ENCODE peak calls at places on chromosomes 1 and 21, in four cellular contexts. N, B, P and T are unnamed samples.

GRCh38 chr1:243601720-243602119 is 248.3 kb downstream of the AKT3 start:
- DNase-seq in N (no peak), B (no peak), P (no peak), T (no peak)

GRCh38 chr1:208252126-208252853 is 8.1 kb upstream of the PLXNA2 start:
- DNase-seq in N (no peak), P (no peak), B (no peak), T (no peak)

GRCh38 chr1:69377507-69377906 is 190.2 kb upstream of the LRRC7 start:
- DNase-seq in N (no peak), B (no peak), P (no peak), T (no peak)

GRCh38 chr21:26501622-26502021 is 71.5 kb downstream of the CYYR1 start:
- DNase-seq in B (no peak), P (no peak), N (no peak), T (no peak)

GRCh38 chr1:94042388-94042787 is 78.6 kb downstream of the ABCA4 start:
- DNase-seq in P (no peak), N (no peak), B (no peak), T (no peak)

GRCh38 chr21:36890086-36890485 is 76.4 kb downstream of the HLCS start:
- DNase-seq in P (no peak), N (no peak), B (no peak), T (no peak)

GRCh38 chr1:172517545-172517944 is 15.4 kb upstream of the SUCO start:
- DNase-seq in P (no peak), N (no peak), B (no peak), T (no peak)

GRCh38 chr1:46342084-46342656 is 1.6 kb downstream of the NSUN4 start:
- DNase-seq in P (no peak), N (no peak), B (peak), T (no peak)

GRCh38 chr1:61141288-61142044 is 59.1 kb downstream of the NFIA start:
- DNase-seq in B (no peak), N (no peak), P (no peak), T (no peak)

GRCh38 chr1:22749919-22750670 is 39.5 kb downstream of the EPHB2 start:
- DNase-seq in B (no peak), P (no peak), N (peak), T (peak)

GRCh38 chr1:26991310-26992116 is 2.0 kb upstream of the TRNP1 start:
- DNase-seq in N (peak), B (peak), P (no peak), T (no peak)

GRCh38 chr1:63949965-63950364 is 176.1 kb downstream of the ROR1 start:
- DNase-seq in N (no peak), P (no peak), B (no peak), T (no peak)

GRCh38 chr21:18244721-18245486 is at the start of gene CHODL:
- DNase-seq in P (no peak), N (no peak), B (no peak), T (no peak)

GRCh38 chr1:177487481-177487880 is 316.7 kb downstream of the BRINP2 start:
- DNase-seq in P (no peak), B (no peak), N (no peak), T (no peak)

GRCh38 chr1:13965770-13966398 is 265.9 kb downstream of the PRDM2 start:
- DNase-seq in P (peak), N (no peak), B (peak), T (no peak)

GRCh38 chr1:231279081-231279480 is 38.1 kb downstream of the GNPAT start:
- DNase-seq in P (no peak), B (no peak), N (no peak), T (no peak)

GRCh38 chr1:146007048-146007784 is 10.8 kb upstream of the TXNIP start:
- DNase-seq in B (peak), N (peak), P (no peak), T (peak)

GRCh38 chr1:228066891-228067654 is 15.4 kb upstream of the ARF1 start:
- DNase-seq in B (no peak), N (peak), P (no peak), T (no peak)

GRCh38 chr1:46656643-46657042 is 11.5 kb downstream of the ATPAF1 start:
- DNase-seq in B (no peak), N (no peak), P (no peak), T (no peak)

GRCh38 chr1:218366322-218367052 is 21.4 kb downstream of the TGFB2 start:
- DNase-seq in P (no peak), N (no peak), B (no peak), T (no peak)

GRCh38 chr1:204398197-204399125 is 13.2 kb downstream of the PPP1R15B start:
- DNase-seq in P (peak), N (no peak), B (peak), T (no peak)
- TF ChIP-seq CTCF in P (peak), N (peak), B (peak), T (peak)

GRCh38 chr1:68162761-68163160 is 69.6 kb downstream of the WLS start:
- DNase-seq in P (no peak), N (no peak), B (no peak), T (no peak)
- TF ChIP-seq CTCF in P (peak), N (peak), B (no peak), T (no peak)

GRCh38 chr1:92485374-92486250 is 1.1 kb downstream of the GFI1 start:
- DNase-seq in B (peak), N (no peak), P (no peak), T (no peak)
- TF ChIP-seq CTCF in B (peak), N (peak), P (peak), T (no peak)

GRCh38 chr1:3410435-3410915 is 44.0 kb upstream of the ARHGEF16 start:
- DNase-seq in P (no peak), N (no peak), B (no peak), T (no peak)
- TF ChIP-seq CTCF in P (peak), N (no peak), B (no peak), T (no peak)

DNA sequence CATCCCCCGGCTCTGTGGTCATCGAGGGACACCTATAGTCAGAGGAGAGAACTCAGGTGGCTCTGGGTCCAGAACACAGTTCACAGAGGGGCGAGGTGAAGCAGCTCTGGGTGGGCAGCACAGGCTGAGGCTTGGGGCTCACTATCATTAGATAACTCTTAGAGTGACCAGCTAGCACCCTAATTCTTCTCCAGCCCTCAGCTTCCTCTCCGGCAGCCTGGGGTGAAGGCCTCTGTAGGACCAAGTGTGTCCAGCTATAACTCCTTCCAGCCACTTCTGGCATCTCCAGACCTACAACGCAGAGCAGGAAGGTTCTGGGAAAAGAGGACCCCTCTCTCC is 1.4 kb downstream of the ARTN start:
- DNase-seq in P (no peak), N (no peak), B (no peak), T (no peak)
- TF ChIP-seq CTCF in P (peak), N (no peak), B (no peak), T (no peak)

DNA sequence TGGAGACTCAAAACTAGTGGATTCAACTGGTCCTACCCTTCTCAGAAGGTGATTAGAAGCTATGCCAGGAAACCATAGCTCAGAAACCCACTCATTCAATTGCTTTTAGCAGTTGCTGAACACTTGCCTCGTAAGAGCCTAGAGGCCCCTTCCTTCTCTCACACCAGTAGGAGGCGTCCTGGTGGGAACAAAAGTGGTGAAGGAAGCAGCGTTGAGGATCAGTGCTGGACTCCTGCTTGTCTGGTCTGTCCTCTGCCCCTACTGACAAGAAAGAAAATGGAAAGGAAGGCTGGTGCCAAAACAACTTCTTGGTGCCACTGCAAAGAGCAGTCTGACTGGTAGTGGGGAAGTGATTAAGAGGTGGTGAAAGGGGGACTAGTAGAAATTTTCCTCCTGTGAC is 269.7 kb downstream of the LMO4 start:
- DNase-seq in B (no peak), N (no peak), P (no peak), T (no peak)
- TF ChIP-seq CTCF in B (no peak), N (no peak), P (no peak), T (no peak)